ENCODE peak calls at places on chromosomes 2 and 18, in six cellular contexts. One of them, this sample, is unnamed.

GRCh38 chr2:205259131-205259530 is 423.2 kb upstream of the NRP2 start:
- DNase-seq in IMR-90: peak; percentile 45
- DNase-seq in trophoblast cell: peak; percentile 25
- DNase-seq in H9: no peak
- DNase-seq in mesenchymal stem cell: peak; percentile 6
- DNase-seq in H1: no peak
- DNase-seq in this sample: no peak

GRCh38 chr2:103788875-103789715 is 1027.3 kb downstream of the TMEM182 start:
- DNase-seq in IMR-90: no peak
- DNase-seq in trophoblast cell: peak; percentile 10
- DNase-seq in H9: peak; percentile 57
- DNase-seq in mesenchymal stem cell: peak; percentile 7
- DNase-seq in H1: no peak
- DNase-seq in this sample: peak; percentile 88

GRCh38 chr18:76545433-76546281 is 50.6 kb upstream of the ZNF516 start:
- DNase-seq in IMR-90: no peak
- DNase-seq in trophoblast cell: no peak
- DNase-seq in H9: no peak
- DNase-seq in mesenchymal stem cell: no peak
- DNase-seq in H1: no peak
- DNase-seq in this sample: no peak

GRCh38 chr18:63317982-63318881 is 1.3 kb downstream of the BCL2 start:
- DNase-seq in IMR-90: no peak
- DNase-seq in trophoblast cell: peak; percentile 67
- DNase-seq in H9: peak; percentile 85
- DNase-seq in mesenchymal stem cell: no peak
- DNase-seq in H1: no peak
- DNase-seq in this sample: no peak

GRCh38 chr2:95166065-95166763 is 605 bp downstream of the ZNF2 start:
- DNase-seq in IMR-90: no peak
- DNase-seq in trophoblast cell: no peak
- DNase-seq in H9: no peak
- DNase-seq in mesenchymal stem cell: no peak
- DNase-seq in H1: no peak
- DNase-seq in this sample: no peak

GRCh38 chr2:71190959-71191943 is 35.7 kb downstream of the PAIP2B start:
- DNase-seq in IMR-90: peak; percentile 9
- DNase-seq in trophoblast cell: peak; percentile 38
- DNase-seq in H9: no peak
- DNase-seq in mesenchymal stem cell: peak; percentile 11
- DNase-seq in H1: no peak
- DNase-seq in this sample: no peak

GRCh38 chr2:126905991-126906390 is 7.3 kb downstream of the TEX51 start:
- DNase-seq in IMR-90: no peak
- DNase-seq in trophoblast cell: no peak
- DNase-seq in H9: no peak
- DNase-seq in mesenchymal stem cell: no peak
- DNase-seq in H1: no peak
- DNase-seq in this sample: no peak

GRCh38 chr18:2417861-2418610 is 153.3 kb downstream of the METTL4 start:
- DNase-seq in IMR-90: peak; percentile 41
- DNase-seq in trophoblast cell: no peak
- DNase-seq in H9: no peak
- DNase-seq in mesenchymal stem cell: no peak
- DNase-seq in H1: no peak
- DNase-seq in this sample: no peak

GRCh38 chr2:105143467-105144127 is 97.9 kb upstream of the GPR45 start:
- DNase-seq in IMR-90: no peak
- DNase-seq in trophoblast cell: no peak
- DNase-seq in H9: peak; percentile 69
- DNase-seq in mesenchymal stem cell: no peak
- DNase-seq in H1: no peak
- DNase-seq in this sample: peak; percentile 53

GRCh38 chr2:55672630-55673029 is 21.0 kb downstream of the PNPT1 start:
- DNase-seq in IMR-90: no peak
- DNase-seq in trophoblast cell: no peak
- DNase-seq in H9: no peak
- DNase-seq in mesenchymal stem cell: no peak
- DNase-seq in H1: no peak
- DNase-seq in this sample: no peak

GRCh38 chr2:56448999-56449431 is 265.2 kb downstream of the CCDC85A start:
- DNase-seq in IMR-90: no peak
- DNase-seq in trophoblast cell: peak; percentile 63
- DNase-seq in H9: no peak
- DNase-seq in mesenchymal stem cell: no peak
- DNase-seq in H1: no peak
- DNase-seq in this sample: peak; percentile 21

GRCh38 chr18:21997207-21998143 is 171.9 kb upstream of the GATA6 start:
- DNase-seq in IMR-90: peak; percentile 42
- DNase-seq in trophoblast cell: peak; percentile 70
- DNase-seq in H9: no peak
- DNase-seq in mesenchymal stem cell: peak; percentile 63
- DNase-seq in H1: no peak
- DNase-seq in this sample: peak; percentile 32

GRCh38 chr2:166802475-166802874 is 85.8 kb upstream of the XIRP2 start:
- DNase-seq in IMR-90: no peak
- DNase-seq in trophoblast cell: no peak
- DNase-seq in H9: no peak
- DNase-seq in mesenchymal stem cell: no peak
- DNase-seq in H1: no peak
- DNase-seq in this sample: no peak

GRCh38 chr2:37020212-37020886 is 54.0 kb upstream of the STRN start:
- DNase-seq in IMR-90: peak; percentile 94
- DNase-seq in trophoblast cell: peak; percentile 64
- DNase-seq in H9: no peak
- DNase-seq in mesenchymal stem cell: peak; percentile 77
- DNase-seq in H1: no peak
- DNase-seq in this sample: no peak

GRCh38 chr2:216696751-216697560 is 1.6 kb upstream of the IGFBP5 start:
- DNase-seq in IMR-90: peak; percentile 71
- DNase-seq in trophoblast cell: peak; percentile 33
- DNase-seq in H9: no peak
- DNase-seq in mesenchymal stem cell: peak; percentile 73
- DNase-seq in H1: no peak
- DNase-seq in this sample: no peak

GRCh38 chr18:54606835-54607212 is 15.8 kb downstream of the DYNAP start:
- DNase-seq in IMR-90: no peak
- DNase-seq in trophoblast cell: peak; percentile 83
- DNase-seq in H9: peak; percentile 49
- DNase-seq in mesenchymal stem cell: no peak
- DNase-seq in H1: no peak
- DNase-seq in this sample: no peak

GRCh38 chr2:182379235-182379634 is 47.6 kb downstream of the PDE1A start:
- DNase-seq in IMR-90: peak; percentile 67
- DNase-seq in trophoblast cell: no peak
- DNase-seq in H9: no peak
- DNase-seq in mesenchymal stem cell: peak; percentile 52
- DNase-seq in H1: no peak
- DNase-seq in this sample: no peak

GRCh38 chr18:3584897-3585460 is 135.0 kb downstream of the TGIF1 start:
- DNase-seq in IMR-90: no peak
- DNase-seq in trophoblast cell: no peak
- DNase-seq in H9: peak; percentile 87
- DNase-seq in mesenchymal stem cell: no peak
- DNase-seq in H1: no peak
- DNase-seq in this sample: no peak

GRCh38 chr2:188701836-188702235 is 272.3 kb upstream of the COL3A1 start:
- DNase-seq in IMR-90: peak; percentile 85
- DNase-seq in trophoblast cell: no peak
- DNase-seq in H9: no peak
- DNase-seq in mesenchymal stem cell: peak; percentile 70
- DNase-seq in H1: no peak
- DNase-seq in this sample: no peak

GRCh38 chr2:203070615-203071547 is 56.2 kb downstream of the NBEAL1 start:
- DNase-seq in IMR-90: no peak
- DNase-seq in trophoblast cell: no peak
- DNase-seq in H9: no peak
- DNase-seq in mesenchymal stem cell: peak; percentile 34
- DNase-seq in H1: no peak
- DNase-seq in this sample: no peak

GRCh38 chr18:10659000-10659399 is 133.2 kb downstream of the NAPG start:
- DNase-seq in IMR-90: no peak
- DNase-seq in trophoblast cell: peak; percentile 73
- DNase-seq in H9: no peak
- DNase-seq in mesenchymal stem cell: no peak
- DNase-seq in H1: no peak
- DNase-seq in this sample: no peak

GRCh38 chr2:29123584-29124349 is 8.6 kb downstream of the CLIP4 start:
- DNase-seq in IMR-90: peak; percentile 91
- DNase-seq in trophoblast cell: peak; percentile 80
- DNase-seq in H9: no peak
- DNase-seq in mesenchymal stem cell: peak; percentile 60
- DNase-seq in H1: no peak
- DNase-seq in this sample: no peak

GRCh38 chr2:36433311-36434217 is 78.0 kb downstream of the CRIM1 start:
- DNase-seq in IMR-90: peak; percentile 59
- DNase-seq in trophoblast cell: no peak
- DNase-seq in H9: no peak
- DNase-seq in mesenchymal stem cell: peak; percentile 46
- DNase-seq in H1: no peak
- DNase-seq in this sample: no peak

GRCh38 chr2:111042261-111042660 is 78.5 kb upstream of the BCL2L11 start:
- DNase-seq in IMR-90: no peak
- DNase-seq in trophoblast cell: no peak
- DNase-seq in H9: no peak
- DNase-seq in mesenchymal stem cell: no peak
- DNase-seq in H1: no peak
- DNase-seq in this sample: no peak

GRCh38 chr18:76430636-76431035 is 64.4 kb downstream of the ZNF516 start:
- DNase-seq in IMR-90: peak; percentile 43
- DNase-seq in trophoblast cell: no peak
- DNase-seq in H9: no peak
- DNase-seq in mesenchymal stem cell: no peak
- DNase-seq in H1: no peak
- DNase-seq in this sample: no peak

GRCh38 chr2:39762448-39762847 is 16.6 kb downstream of the THUMPD2 start:
- DNase-seq in IMR-90: no peak
- DNase-seq in trophoblast cell: no peak
- DNase-seq in H9: no peak
- DNase-seq in mesenchymal stem cell: no peak
- DNase-seq in H1: no peak
- DNase-seq in this sample: no peak

GRCh38 chr18:48545690-48546365 is 7.0 kb downstream of the CTIF start:
- DNase-seq in IMR-90: peak; percentile 90
- DNase-seq in trophoblast cell: peak; percentile 66
- DNase-seq in H9: peak; percentile 92
- DNase-seq in mesenchymal stem cell: peak; percentile 85
- DNase-seq in H1: no peak
- DNase-seq in this sample: peak; percentile 66

GRCh38 chr2:191268596-191268995 is 23.4 kb downstream of the MYO1B start:
- DNase-seq in IMR-90: no peak
- DNase-seq in trophoblast cell: no peak
- DNase-seq in H9: no peak
- DNase-seq in mesenchymal stem cell: no peak
- DNase-seq in H1: no peak
- DNase-seq in this sample: no peak

GRCh38 chr2:106078091-106078490 is 116.0 kb downstream of the UXS1 start:
- DNase-seq in IMR-90: no peak
- DNase-seq in trophoblast cell: no peak
- DNase-seq in H9: no peak
- DNase-seq in mesenchymal stem cell: no peak
- DNase-seq in H1: no peak
- DNase-seq in this sample: no peak

DNA sequence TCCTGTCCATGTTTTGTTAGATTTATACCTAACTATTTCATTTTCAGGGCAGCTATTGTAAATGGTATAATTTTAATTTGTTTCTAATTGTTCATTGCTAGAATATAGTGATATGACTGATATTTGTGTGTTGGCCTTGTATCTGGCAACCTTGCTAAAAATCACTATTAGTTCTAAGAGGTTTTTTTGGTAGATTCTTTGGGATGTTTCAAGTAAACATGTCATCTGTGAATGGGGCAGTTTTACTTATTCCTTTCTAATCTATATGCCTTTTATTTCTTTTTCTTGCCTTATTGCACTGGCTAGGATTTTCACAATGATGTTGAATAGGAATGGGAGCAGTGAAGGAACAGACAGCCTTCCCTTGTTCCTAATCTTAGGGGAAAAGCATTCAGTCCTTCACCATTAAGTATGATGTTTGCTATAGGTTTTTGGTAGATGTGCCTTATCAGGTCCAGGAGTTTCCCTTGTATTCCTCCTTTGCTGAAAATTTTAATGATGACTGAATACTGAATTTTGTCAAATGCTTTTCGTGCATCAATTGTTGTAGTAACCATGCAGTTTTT is 41.7 kb downstream of the SNORC start:
- DNase-seq in IMR-90: no peak
- DNase-seq in trophoblast cell: no peak
- DNase-seq in H9: no peak
- DNase-seq in mesenchymal stem cell: no peak
- DNase-seq in H1: no peak
- DNase-seq in this sample: no peak
- H3K27ac ChIP-seq in IMR-90: no peak overlapping the region
- H3K27ac ChIP-seq in trophoblast cell: no peak overlapping the region
- H3K27ac ChIP-seq in H9: no peak overlapping the region
- H3K27ac ChIP-seq in mesenchymal stem cell: no peak overlapping the region
- H3K27ac ChIP-seq in H1: no peak overlapping the region
- H3K27ac ChIP-seq in this sample: no peak overlapping the region

DNA sequence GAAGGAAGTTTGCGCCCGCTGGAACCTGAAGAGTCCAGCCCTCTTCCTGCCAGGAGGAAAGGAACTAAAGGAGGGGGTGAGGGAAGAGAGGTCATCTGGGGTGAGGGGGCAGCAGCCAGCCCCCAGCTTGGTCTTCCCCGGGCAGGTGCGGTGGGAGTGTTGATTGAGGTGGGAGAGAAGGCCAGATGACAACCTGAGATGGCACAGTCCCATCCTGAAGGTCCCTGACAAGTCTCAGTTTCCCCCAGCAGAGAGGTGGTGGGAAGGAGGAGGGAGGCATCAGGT is 240.9 kb downstream of the HAUS1 start:
- DNase-seq in IMR-90: no peak
- DNase-seq in trophoblast cell: no peak
- DNase-seq in H9: no peak
- DNase-seq in mesenchymal stem cell: no peak
- DNase-seq in H1: no peak
- DNase-seq in this sample: no peak
- H3K14ac ChIP-seq in IMR-90: no peak overlapping the region
- H3K14ac ChIP-seq in trophoblast cell: no peak overlapping the region
- H3K14ac ChIP-seq in H9: no peak overlapping the region
- H3K14ac ChIP-seq in mesenchymal stem cell: no peak overlapping the region
- H3K14ac ChIP-seq in H1: no peak overlapping the region
- H3K14ac ChIP-seq in this sample: no peak overlapping the region

GRCh38 chr2:234952270-234953115 is 676 bp downstream of the SH3BP4 start:
- DNase-seq in IMR-90: no peak
- DNase-seq in trophoblast cell: peak; percentile 66
- DNase-seq in H9: no peak
- DNase-seq in mesenchymal stem cell: peak; percentile 39
- DNase-seq in H1: no peak
- DNase-seq in this sample: no peak
- H3K18ac ChIP-seq in IMR-90: peak overlapping the region; percentile 62
- H3K18ac ChIP-seq in trophoblast cell: peak overlapping the region; percentile 72
- H3K18ac ChIP-seq in H9: peak overlapping the region; percentile 13
- H3K18ac ChIP-seq in mesenchymal stem cell: peak overlapping the region; percentile 98
- H3K18ac ChIP-seq in H1: peak overlapping the region; percentile 32
- H3K18ac ChIP-seq in this sample: peak overlapping the region; percentile 94

GRCh38 chr2:59233448-59233847 is 992.3 kb upstream of the FANCL start:
- DNase-seq in IMR-90: no peak
- DNase-seq in trophoblast cell: no peak
- DNase-seq in H9: no peak
- DNase-seq in mesenchymal stem cell: no peak
- DNase-seq in H1: no peak
- DNase-seq in this sample: no peak
- H3K27ac ChIP-seq in IMR-90: no peak overlapping the region
- H3K27ac ChIP-seq in trophoblast cell: no peak overlapping the region
- H3K27ac ChIP-seq in H9: no peak overlapping the region
- H3K27ac ChIP-seq in mesenchymal stem cell: no peak overlapping the region
- H3K27ac ChIP-seq in H1: no peak overlapping the region
- H3K27ac ChIP-seq in this sample: no peak overlapping the region

GRCh38 chr2:235651643-235652042 is 157.8 kb downstream of the AGAP1 start:
- DNase-seq in IMR-90: no peak
- DNase-seq in trophoblast cell: no peak
- DNase-seq in H9: no peak
- DNase-seq in mesenchymal stem cell: no peak
- DNase-seq in H1: no peak
- DNase-seq in this sample: no peak
- H3K14ac ChIP-seq in IMR-90: no peak overlapping the region
- H3K14ac ChIP-seq in trophoblast cell: no peak overlapping the region
- H3K14ac ChIP-seq in H9: no peak overlapping the region
- H3K14ac ChIP-seq in mesenchymal stem cell: no peak overlapping the region
- H3K14ac ChIP-seq in H1: no peak overlapping the region
- H3K14ac ChIP-seq in this sample: no peak overlapping the region